ENCODE peak calls at places on chromosomes 13 and 19, in seven cellular contexts. I is osteocyte, J is lower leg skin, E is lung, N is cardiac fibroblast, G is Calu3, V is AG09309. P is an unnamed sample.

GRCh38 chr13:30033681-30034447 is 183.4 kb upstream of the UBL3 start:
- DNase-seq in I (no peak), J (no peak), E (no peak), N (peak), G (no peak), V (peak), P (no peak)

GRCh38 chr13:51221674-51222509 is at the start of gene FAM124A:
- DNase-seq in I (no peak), J (no peak), E (no peak), N (no peak), G (peak), V (no peak), P (peak)

GRCh38 chr13:80840313-80840976 is 499.5 kb upstream of the SPRY2 start:
- DNase-seq in I (no peak), J (peak), E (no peak), N (peak), G (no peak), V (no peak), P (no peak)

GRCh38 chr19:40312533-40312932 is 27.4 kb upstream of the AKT2 start:
- DNase-seq in I (no peak), J (no peak), E (no peak), N (no peak), G (no peak), V (no peak), P (no peak)

GRCh38 chr19:3687774-3688706 is 12.2 kb downstream of the PIP5K1C start:
- DNase-seq in I (peak), J (no peak), E (no peak), N (no peak), G (no peak), V (no peak), P (peak)

GRCh38 chr13:28268800-28269223 is 130.5 kb downstream of the PAN3 start:
- DNase-seq in I (no peak), J (no peak), E (no peak), N (no peak), G (no peak), V (no peak), P (no peak)

GRCh38 chr19:42226886-42227285 is 6.8 kb downstream of the ZNF526 start:
- DNase-seq in I (no peak), J (no peak), E (no peak), N (no peak), G (no peak), V (no peak), P (no peak)

GRCh38 chr13:91184244-91184926 is 163.1 kb upstream of the MIR17HG start:
- DNase-seq in I (no peak), J (no peak), E (no peak), N (no peak), G (no peak), V (no peak), P (no peak)

GRCh38 chr13:81872581-81872980 is 1531.7 kb upstream of the SPRY2 start:
- DNase-seq in I (no peak), J (no peak), E (no peak), N (no peak), G (peak), V (no peak), P (no peak)

GRCh38 chr19:41547569-41547968 is 28.4 kb upstream of the CEACAM21 start:
- DNase-seq in I (no peak), J (no peak), E (no peak), N (no peak), G (no peak), V (no peak), P (no peak)

GRCh38 chr19:1904385-1905070 is 671 bp upstream of the ADAT3 start:
- DNase-seq in I (no peak), J (peak), E (peak), N (no peak), G (peak), V (no peak), P (no peak)

GRCh38 chr19:15101479-15102082 is 5.6 kb upstream of the SYDE1 start:
- DNase-seq in I (no peak), J (no peak), E (no peak), N (peak), G (peak), V (no peak), P (no peak)

GRCh38 chr19:21922276-21922675 is 86.3 kb upstream of the ZNF43 start:
- DNase-seq in I (peak), J (no peak), E (no peak), N (no peak), G (no peak), V (no peak), P (no peak)

GRCh38 chr19:11763611-11764010 is 3.2 kb upstream of the ZNF441 start:
- DNase-seq in I (no peak), J (no peak), E (no peak), N (no peak), G (no peak), V (no peak), P (no peak)

GRCh38 chr13:99063178-99063577 is 85.3 kb upstream of the DOCK9 start:
- DNase-seq in I (no peak), J (no peak), E (no peak), N (no peak), G (no peak), V (no peak), P (no peak)

GRCh38 chr19:35565016-35565856 is 1.8 kb upstream of the ATP4A start:
- DNase-seq in I (no peak), J (no peak), E (no peak), N (no peak), G (no peak), V (no peak), P (no peak)

GRCh38 chr13:95083758-95084157 is 217.5 kb downstream of the ABCC4 start:
- DNase-seq in I (no peak), J (no peak), E (no peak), N (peak), G (no peak), V (peak), P (no peak)

GRCh38 chr19:15252398-15253018 is 20.3 kb upstream of the EPHX3 start:
- DNase-seq in I (no peak), J (no peak), E (no peak), N (peak), G (no peak), V (no peak), P (peak)

GRCh38 chr13:34300559-34300958 is 482.6 kb downstream of the RFC3 start:
- DNase-seq in I (no peak), J (no peak), E (no peak), N (peak), G (no peak), V (no peak), P (no peak)

GRCh38 chr13:111211789-111212516 is 96.8 kb downstream of the ARHGEF7 start:
- DNase-seq in I (no peak), J (no peak), E (no peak), N (peak), G (no peak), V (no peak), P (no peak)

GRCh38 chr19:27714857-27715256 is 1498.1 kb downstream of the UQCRFS1 start:
- DNase-seq in I (no peak), J (no peak), E (no peak), N (no peak), G (no peak), V (no peak), P (no peak)

GRCh38 chr13:65353951-65354350 is 1876.2 kb downstream of the PCDH9 start:
- DNase-seq in I (no peak), J (no peak), E (no peak), N (no peak), G (no peak), V (no peak), P (no peak)

GRCh38 chr19:8569066-8569761 is 8.0 kb downstream of the MYO1F start:
- DNase-seq in I (no peak), J (peak), E (peak), N (peak), G (peak), V (peak), P (no peak)

GRCh38 chr19:3277649-3278048 is 53.2 kb downstream of the CELF5 start:
- DNase-seq in I (no peak), J (no peak), E (no peak), N (no peak), G (no peak), V (no peak), P (no peak)

GRCh38 chr13:98966019-98966418 is 11.8 kb downstream of the DOCK9 start:
- DNase-seq in I (no peak), J (no peak), E (no peak), N (no peak), G (no peak), V (no peak), P (no peak)

GRCh38 chr19:13441810-13442512 is 64.3 kb downstream of the CACNA1A start:
- DNase-seq in I (no peak), J (no peak), E (no peak), N (peak), G (peak), V (no peak), P (no peak)

GRCh38 chr19:4375164-4375619 is 25.2 kb downstream of the SH3GL1 start:
- DNase-seq in I (no peak), J (no peak), E (peak), N (no peak), G (peak), V (no peak), P (peak)

GRCh38 chr19:5492281-5492812 is 37.1 kb downstream of the ZNRF4 start:
- DNase-seq in I (no peak), J (no peak), E (no peak), N (no peak), G (no peak), V (no peak), P (no peak)

DNA sequence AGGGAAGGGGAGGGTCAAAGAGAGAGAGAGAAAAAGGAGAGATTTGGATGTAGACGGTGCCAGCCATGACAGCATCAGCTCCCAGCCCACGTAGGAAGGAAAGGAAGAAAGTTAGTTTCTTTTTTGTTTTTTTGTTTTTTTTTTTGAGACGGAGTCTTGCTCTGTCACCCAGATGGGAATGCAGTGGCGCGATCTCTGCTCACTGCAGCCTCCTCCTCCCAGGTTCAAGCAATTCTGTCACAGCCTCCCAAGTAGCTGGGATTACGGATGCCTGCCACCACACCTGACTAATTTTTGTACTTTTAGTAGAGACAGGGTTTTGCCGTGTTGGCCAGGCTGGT is 27.6 kb downstream of the ELL start:
- DNase-seq in I (no peak), J (no peak), E (no peak), N (peak), G (no peak), V (no peak), P (no peak)
- TF ChIP-seq CTCF in I (no peak), J (no peak), E (no peak), N (no peak), G (no peak), V (no peak), P (no peak)

DNA sequence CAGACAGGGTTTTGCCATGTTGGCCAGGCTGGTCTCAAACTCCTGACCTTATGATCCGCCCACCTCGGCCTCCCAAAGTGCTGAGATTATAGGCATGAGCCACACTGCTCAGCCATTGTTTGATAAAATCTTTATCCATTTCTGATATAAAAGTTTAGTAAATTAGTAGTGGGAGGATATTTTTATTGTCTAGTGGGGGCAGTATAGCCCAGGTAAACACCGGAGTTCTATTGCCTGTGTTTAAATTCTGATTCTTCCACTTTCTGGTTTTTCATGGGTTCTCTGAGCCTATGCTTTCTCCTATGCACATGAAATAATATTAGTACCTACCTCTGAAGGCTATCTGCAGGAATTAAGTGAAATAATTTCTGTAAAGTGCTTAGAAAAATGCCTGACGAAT is 20.1 kb upstream of the ARHGEF18 start:
- DNase-seq in I (no peak), J (no peak), E (no peak), N (no peak), G (no peak), V (no peak), P (no peak)
- TF ChIP-seq CTCF in I (no peak), J (no peak), E (no peak), N (no peak), G (no peak), V (no peak), P (no peak)

GRCh38 chr19:45777395-45777961 is 4.8 kb downstream of the DMPK start:
- DNase-seq in I (no peak), J (no peak), E (no peak), N (no peak), G (no peak), V (no peak), P (no peak)
- TF ChIP-seq CTCF in I (no peak), J (no peak), E (no peak), N (no peak), G (no peak), V (no peak), P (no peak)

DNA sequence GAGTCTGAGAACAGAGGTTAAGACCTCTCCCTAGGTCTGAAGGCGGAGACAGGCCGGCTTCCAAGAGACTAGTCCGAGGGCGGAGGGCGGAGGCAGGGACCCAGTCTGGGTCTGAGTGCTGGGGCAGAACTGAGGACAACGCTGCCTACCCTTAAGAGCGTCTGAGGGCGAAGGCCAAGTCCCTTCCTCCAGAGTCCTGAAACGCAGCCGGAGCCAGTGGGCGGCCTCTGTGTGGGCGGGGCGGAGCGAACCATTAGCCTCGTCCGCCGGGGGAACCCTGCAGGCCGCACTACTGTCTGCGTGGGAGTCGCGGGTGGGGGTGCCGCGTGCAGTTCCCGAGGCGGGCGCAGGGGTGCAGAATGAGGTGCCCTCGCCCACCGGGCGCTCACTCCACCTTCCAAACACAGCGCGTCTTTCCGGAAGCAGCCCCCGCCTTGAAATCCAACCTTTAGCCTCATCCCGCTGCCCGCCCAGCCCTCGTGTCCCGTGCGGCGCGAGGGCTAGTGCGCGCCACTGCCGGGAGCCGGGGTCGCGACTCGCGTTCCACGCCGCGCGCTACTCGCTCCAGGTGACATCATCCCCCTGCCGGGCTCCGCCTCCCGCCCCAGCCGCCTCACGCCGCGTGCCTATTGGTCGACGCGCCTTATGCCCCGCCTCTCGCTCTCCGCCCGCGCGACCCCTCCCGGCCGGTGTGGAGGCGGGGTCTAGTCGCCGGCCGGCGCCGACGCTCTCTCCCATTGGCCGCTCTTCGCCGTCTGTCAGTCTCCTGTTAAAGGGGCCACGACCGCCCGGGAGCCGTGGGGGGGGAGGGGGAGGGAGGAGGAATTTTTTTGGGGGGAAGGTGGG is at the start of gene C19orf73:
- DNase-seq in I (peak), J (peak), E (peak), N (peak), G (peak), V (peak), P (peak)
- TF ChIP-seq CTCF in I (peak), J (no peak), E (no peak), N (no peak), G (peak), V (no peak), P (no peak)

GRCh38 chr19:46373573-46374359 is 26.9 kb downstream of the PPP5C start:
- DNase-seq in I (peak), J (peak), E (peak), N (peak), G (peak), V (no peak), P (peak)

GRCh38 chr19:46369817-46370216 is 22.9 kb downstream of the PPP5C start:
- DNase-seq in I (no peak), J (no peak), E (no peak), N (no peak), G (peak), V (no peak), P (no peak)

GRCh38 chr19:46374526-46375475 is 27.9 kb downstream of the PPP5C start:
- DNase-seq in I (no peak), J (no peak), E (no peak), N (no peak), G (no peak), V (no peak), P (no peak)

GRCh38 chr19:46371371-46371901 is 24.5 kb downstream of the PPP5C start:
- DNase-seq in I (no peak), J (no peak), E (no peak), N (peak), G (no peak), V (no peak), P (peak)

DNA sequence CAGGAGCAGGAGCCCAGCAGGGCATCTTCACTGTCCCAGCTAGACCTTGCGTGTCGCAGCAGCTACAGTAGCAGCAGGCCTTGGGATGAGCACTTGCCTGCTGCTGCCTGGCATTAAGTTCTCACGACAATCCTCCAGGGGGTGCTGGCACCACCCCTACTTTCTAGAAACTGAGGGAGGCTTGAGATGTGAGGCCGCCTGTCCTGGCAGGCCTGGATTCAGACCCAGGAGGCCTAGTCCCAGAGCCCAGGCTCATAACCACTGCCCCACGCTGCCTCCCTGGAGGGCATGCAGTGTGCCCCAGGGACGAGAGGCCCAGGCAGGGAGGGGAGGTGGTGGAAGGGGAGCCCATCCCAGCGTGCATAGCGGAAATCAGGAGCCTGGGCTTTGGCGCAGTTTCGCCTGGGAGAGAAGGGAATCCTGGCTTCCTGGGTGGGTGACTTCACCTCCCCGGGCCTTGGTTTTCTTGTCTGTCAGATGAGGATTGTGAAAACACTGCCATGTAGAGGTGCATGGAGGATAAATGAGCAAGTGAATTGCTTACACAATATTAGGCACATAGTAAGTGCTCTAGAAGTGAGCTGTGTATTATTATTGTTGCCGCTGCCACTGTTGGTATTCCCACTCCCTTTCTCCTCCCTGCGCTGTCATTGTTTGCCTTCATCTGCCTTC is 26.1 kb downstream of the PPP5C start:
- DNase-seq in I (no peak), J (no peak), E (no peak), N (peak), G (peak), V (no peak), P (peak)
- TF ChIP-seq CTCF in I (peak), J (no peak), E (no peak), N (peak), G (peak), V (peak), P (peak)

GRCh38 chr13:109708014-109708617 is 78.3 kb downstream of the IRS2 start:
- DNase-seq in I (no peak), J (no peak), E (no peak), N (no peak), G (no peak), V (no peak), P (no peak)

GRCh38 chr13:109717686-109718085 is 68.7 kb downstream of the IRS2 start:
- DNase-seq in I (peak), J (no peak), E (no peak), N (no peak), G (no peak), V (no peak), P (no peak)

GRCh38 chr13:109707044-109707794 is 79.2 kb downstream of the IRS2 start:
- DNase-seq in I (no peak), J (no peak), E (no peak), N (no peak), G (no peak), V (no peak), P (no peak)

GRCh38 chr13:109715902-109716301 is 70.5 kb downstream of the IRS2 start:
- DNase-seq in I (no peak), J (no peak), E (no peak), N (peak), G (no peak), V (peak), P (no peak)

GRCh38 chr13:109712187-109712601 is 74.2 kb downstream of the IRS2 start:
- DNase-seq in I (no peak), J (no peak), E (no peak), N (no peak), G (no peak), V (no peak), P (no peak)
- TF ChIP-seq CTCF in I (no peak), J (no peak), E (no peak), N (no peak), G (no peak), V (no peak), P (no peak)